ENCODE peak calls at places on chromosome 21, in seven cellular contexts. One of them, this sample, is unnamed.

GRCh38 chr21:34807881-34808568 is 139.2 kb downstream of the CLIC6 start:
- DNase-seq in HFF-Myc: peak
- DNase-seq in stimulated activated CD4-positive, alpha-beta T cell treated with anti-CD3 and anti-CD28 coated beads, Interleukin-15, amount 100 ng/mL, for 1 hour: peak
- DNase-seq in EL: peak
- DNase-seq in caudate nucleus: no peak
- DNase-seq in SIG-M5: no peak
- DNase-seq in iPS-NIHi11: no peak
- DNase-seq in this sample: peak

GRCh38 chr21:43311303-43311817 is 115.6 kb downstream of the SIK1 start:
- DNase-seq in SIG-M5: no peak
- DNase-seq in iPS-NIHi11: no peak
- DNase-seq in caudate nucleus: no peak
- DNase-seq in HFF-Myc: no peak
- DNase-seq in stimulated activated CD4-positive, alpha-beta T cell treated with anti-CD3 and anti-CD28 coated beads, Interleukin-15, amount 100 ng/mL, for 1 hour: no peak
- DNase-seq in EL: no peak
- DNase-seq in this sample: no peak

GRCh38 chr21:27306821-27307746 is 340.2 kb upstream of the ADAMTS5 start:
- DNase-seq in caudate nucleus: no peak
- DNase-seq in iPS-NIHi11: no peak
- DNase-seq in EL: no peak
- DNase-seq in HFF-Myc: no peak
- DNase-seq in SIG-M5: no peak
- DNase-seq in stimulated activated CD4-positive, alpha-beta T cell treated with anti-CD3 and anti-CD28 coated beads, Interleukin-15, amount 100 ng/mL, for 1 hour: no peak
- DNase-seq in this sample: no peak

GRCh38 chr21:44800103-44800502 is 1.5 kb downstream of the UBE2G2 start:
- DNase-seq in SIG-M5: peak
- DNase-seq in EL: no peak
- DNase-seq in HFF-Myc: no peak
- DNase-seq in caudate nucleus: no peak
- DNase-seq in iPS-NIHi11: no peak
- DNase-seq in stimulated activated CD4-positive, alpha-beta T cell treated with anti-CD3 and anti-CD28 coated beads, Interleukin-15, amount 100 ng/mL, for 1 hour: no peak
- DNase-seq in this sample: no peak

GRCh38 chr21:43929217-43929971 is 64.4 kb downstream of the AGPAT3 start:
- DNase-seq in caudate nucleus: no peak
- DNase-seq in EL: no peak
- DNase-seq in SIG-M5: no peak
- DNase-seq in HFF-Myc: no peak
- DNase-seq in iPS-NIHi11: no peak
- DNase-seq in stimulated activated CD4-positive, alpha-beta T cell treated with anti-CD3 and anti-CD28 coated beads, Interleukin-15, amount 100 ng/mL, for 1 hour: no peak
- DNase-seq in this sample: no peak

GRCh38 chr21:36087362-36088138 is 17.7 kb downstream of the CBR1 start:
- DNase-seq in iPS-NIHi11: peak
- DNase-seq in stimulated activated CD4-positive, alpha-beta T cell treated with anti-CD3 and anti-CD28 coated beads, Interleukin-15, amount 100 ng/mL, for 1 hour: no peak
- DNase-seq in caudate nucleus: peak
- DNase-seq in HFF-Myc: no peak
- DNase-seq in EL: peak
- DNase-seq in SIG-M5: no peak
- DNase-seq in this sample: no peak

GRCh38 chr21:39175154-39175553 is 8.1 kb downstream of the PSMG1 start:
- DNase-seq in stimulated activated CD4-positive, alpha-beta T cell treated with anti-CD3 and anti-CD28 coated beads, Interleukin-15, amount 100 ng/mL, for 1 hour: no peak
- DNase-seq in EL: peak
- DNase-seq in SIG-M5: no peak
- DNase-seq in HFF-Myc: no peak
- DNase-seq in caudate nucleus: no peak
- DNase-seq in iPS-NIHi11: no peak
- DNase-seq in this sample: no peak

GRCh38 chr21:37819372-37819771 is 96.9 kb downstream of the KCNJ6 start:
- DNase-seq in iPS-NIHi11: no peak
- DNase-seq in caudate nucleus: no peak
- DNase-seq in HFF-Myc: no peak
- DNase-seq in EL: no peak
- DNase-seq in SIG-M5: no peak
- DNase-seq in stimulated activated CD4-positive, alpha-beta T cell treated with anti-CD3 and anti-CD28 coated beads, Interleukin-15, amount 100 ng/mL, for 1 hour: no peak
- DNase-seq in this sample: no peak

GRCh38 chr21:36874665-36875064 is 91.8 kb downstream of the HLCS start:
- DNase-seq in stimulated activated CD4-positive, alpha-beta T cell treated with anti-CD3 and anti-CD28 coated beads, Interleukin-15, amount 100 ng/mL, for 1 hour: no peak
- DNase-seq in HFF-Myc: no peak
- DNase-seq in SIG-M5: no peak
- DNase-seq in iPS-NIHi11: no peak
- DNase-seq in caudate nucleus: no peak
- DNase-seq in EL: no peak
- DNase-seq in this sample: no peak

GRCh38 chr21:33302796-33303195 is 22.0 kb upstream of the IFNAR1 start:
- DNase-seq in HFF-Myc: no peak
- DNase-seq in stimulated activated CD4-positive, alpha-beta T cell treated with anti-CD3 and anti-CD28 coated beads, Interleukin-15, amount 100 ng/mL, for 1 hour: no peak
- DNase-seq in SIG-M5: no peak
- DNase-seq in EL: no peak
- DNase-seq in iPS-NIHi11: peak
- DNase-seq in caudate nucleus: no peak
- DNase-seq in this sample: no peak

GRCh38 chr21:29376556-29376955 is 77.8 kb downstream of the BACH1 start:
- DNase-seq in SIG-M5: no peak
- DNase-seq in iPS-NIHi11: peak
- DNase-seq in stimulated activated CD4-positive, alpha-beta T cell treated with anti-CD3 and anti-CD28 coated beads, Interleukin-15, amount 100 ng/mL, for 1 hour: peak
- DNase-seq in HFF-Myc: peak
- DNase-seq in EL: peak
- DNase-seq in caudate nucleus: no peak
- DNase-seq in this sample: no peak

GRCh38 chr21:33258475-33258874 is 7.7 kb upstream of the IL10RB start:
- DNase-seq in EL: no peak
- DNase-seq in stimulated activated CD4-positive, alpha-beta T cell treated with anti-CD3 and anti-CD28 coated beads, Interleukin-15, amount 100 ng/mL, for 1 hour: no peak
- DNase-seq in iPS-NIHi11: no peak
- DNase-seq in HFF-Myc: no peak
- DNase-seq in caudate nucleus: no peak
- DNase-seq in SIG-M5: no peak
- DNase-seq in this sample: no peak

GRCh38 chr21:37369307-37369854 is 2.8 kb downstream of the DYRK1A start:
- DNase-seq in SIG-M5: no peak
- DNase-seq in iPS-NIHi11: no peak
- DNase-seq in caudate nucleus: no peak
- DNase-seq in EL: no peak
- DNase-seq in HFF-Myc: no peak
- DNase-seq in stimulated activated CD4-positive, alpha-beta T cell treated with anti-CD3 and anti-CD28 coated beads, Interleukin-15, amount 100 ng/mL, for 1 hour: no peak
- DNase-seq in this sample: no peak

GRCh38 chr21:44455524-44456206 is 355 bp downstream of the LRRC3 start:
- DNase-seq in caudate nucleus: no peak
- DNase-seq in iPS-NIHi11: peak
- DNase-seq in stimulated activated CD4-positive, alpha-beta T cell treated with anti-CD3 and anti-CD28 coated beads, Interleukin-15, amount 100 ng/mL, for 1 hour: no peak
- DNase-seq in SIG-M5: no peak
- DNase-seq in EL: peak
- DNase-seq in HFF-Myc: no peak
- DNase-seq in this sample: no peak

GRCh38 chr21:45352621-45353125 is 52.3 kb upstream of the COL18A1 start:
- DNase-seq in caudate nucleus: no peak
- DNase-seq in HFF-Myc: no peak
- DNase-seq in EL: no peak
- DNase-seq in stimulated activated CD4-positive, alpha-beta T cell treated with anti-CD3 and anti-CD28 coated beads, Interleukin-15, amount 100 ng/mL, for 1 hour: no peak
- DNase-seq in SIG-M5: no peak
- DNase-seq in iPS-NIHi11: no peak
- DNase-seq in this sample: no peak